ENCODE peak calls at places on chromosomes 7 and 10, in four cellular contexts. O, J, G and V are unnamed samples.

GRCh38 chr7:10940748-10941358 is 32.8 kb upstream of the PHF14 start:
- DNase-seq in O (peak), J (no peak), G (peak), V (no peak)

GRCh38 chr10:48517911-48518321 is 87.0 kb downstream of the ARHGAP22 start:
- DNase-seq in G (no peak), J (no peak), O (no peak), V (no peak)

GRCh38 chr7:94394058-94394398 is 667 bp upstream of the COL1A2 start:
- DNase-seq in G (no peak), O (peak), J (no peak), V (no peak)

GRCh38 chr10:7409045-7409731 is 1.6 kb downstream of the SFMBT2 start:
- DNase-seq in G (peak), O (peak), J (no peak), V (no peak)

GRCh38 chr10:14144491-14144890 is 186.2 kb downstream of the FRMD4A start:
- DNase-seq in O (no peak), J (no peak), G (no peak), V (no peak)

GRCh38 chr7:45986355-45987298 is 65.6 kb upstream of the IGFBP3 start:
- DNase-seq in G (no peak), J (no peak), O (no peak), V (no peak)

GRCh38 chr7:55212838-55213237 is 152.3 kb upstream of the LANCL2 start:
- DNase-seq in O (peak), G (no peak), J (no peak), V (no peak)

GRCh38 chr10:71985542-71986250 is 21.5 kb downstream of the CHST3 start:
- DNase-seq in J (no peak), O (no peak), G (no peak), V (no peak)

GRCh38 chr10:91632671-91633550 is at the start of gene PPP1R3C:
- DNase-seq in J (peak), G (no peak), O (peak), V (no peak)

GRCh38 chr10:78993523-78993922 is 75.2 kb upstream of the ZMIZ1 start:
- DNase-seq in G (no peak), J (no peak), O (no peak), V (no peak)

GRCh38 chr10:46525824-46526681 is 30.4 kb downstream of the GPRIN2 start:
- DNase-seq in G (no peak), O (no peak), J (no peak), V (peak)

GRCh38 chr10:91672021-91672608 is 39.2 kb upstream of the PPP1R3C start:
- DNase-seq in G (peak), J (no peak), O (peak), V (no peak)

GRCh38 chr10:96511044-96511945 is 2.4 kb downstream of the TLL2 start:
- DNase-seq in O (peak), J (peak), G (peak), V (peak)

GRCh38 chr7:28958235-28958945 is at the start of gene TRIL:
- DNase-seq in J (no peak), G (no peak), O (peak), V (no peak)

GRCh38 chr7:107036535-107036934 is 8.0 kb upstream of the PRKAR2B start:
- DNase-seq in O (no peak), J (no peak), G (no peak), V (no peak)

GRCh38 chr7:44379366-44380178 is 54.2 kb upstream of the CAMK2B start:
- DNase-seq in J (no peak), G (peak), O (peak), V (no peak)

GRCh38 chr10:24256619-24257018 is 47.7 kb downstream of the KIAA1217 start:
- DNase-seq in O (no peak), G (peak), J (no peak), V (no peak)

GRCh38 chr7:105502173-105502572 is 19.9 kb downstream of the PUS7 start:
- DNase-seq in O (no peak), J (no peak), G (no peak), V (no peak)

GRCh38 chr7:133551471-133551870 is 298.6 kb downstream of the EXOC4 start:
- DNase-seq in G (no peak), O (no peak), J (no peak), V (no peak)
- TF ChIP-seq ELF1 in G (no peak), O (no peak), J (no peak), V (no peak)

GRCh38 chr7:139355320-139355719 is 4.4 kb upstream of the LUC7L2 start:
- DNase-seq in O (no peak), G (no peak), J (no peak), V (no peak)
- TF ChIP-seq ELF1 in O (no peak), G (no peak), J (no peak), V (no peak)

GRCh38 chr7:40001649-40002048 is 51.6 kb downstream of the CDK13 start:
- DNase-seq in O (no peak), G (no peak), J (no peak), V (no peak)
- TF ChIP-seq ELF1 in O (no peak), G (no peak), J (no peak), V (no peak)

GRCh38 chr10:75418712-75419111 is 12.7 kb upstream of the LRMDA start:
- DNase-seq in J (no peak), G (no peak), O (no peak), V (no peak)

GRCh38 chr10:75418287-75418686 is 13.1 kb upstream of the LRMDA start:
- DNase-seq in G (no peak), J (no peak), O (no peak), V (no peak)

GRCh38 chr10:75414527-75414926 is 13.0 kb upstream of the ZNF503 start:
- DNase-seq in G (no peak), J (no peak), O (no peak), V (no peak)

GRCh38 chr10:75422913-75423312 is 8.5 kb upstream of the LRMDA start:
- DNase-seq in G (no peak), J (no peak), O (no peak), V (no peak)

DNA sequence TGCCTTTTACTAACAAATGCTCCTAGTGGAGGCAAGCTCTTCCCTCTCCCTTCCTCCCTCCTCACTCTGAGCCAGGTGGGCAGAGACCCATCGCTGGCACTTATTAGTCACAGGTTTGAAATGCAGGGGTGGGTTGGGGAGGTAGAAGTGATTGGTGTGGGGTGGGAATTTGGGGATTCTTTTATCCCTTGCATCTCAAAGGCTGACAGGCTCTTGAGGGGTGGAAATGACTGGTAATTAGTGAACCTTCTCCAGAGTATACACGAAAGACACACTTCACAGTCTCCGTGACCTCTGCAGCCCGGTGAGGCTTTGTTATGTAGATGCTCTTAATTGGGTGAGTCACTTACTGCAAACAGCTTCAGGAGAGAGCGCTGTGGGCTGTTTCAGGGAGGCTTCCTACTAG is 13.9 kb upstream of the LRMDA start:
- DNase-seq in J (no peak), G (no peak), O (no peak), V (no peak)
- TF ChIP-seq ELF1 in J (no peak), G (no peak), O (no peak), V (no peak)

GRCh38 chr7:123522061-123522460 is 12.3 kb downstream of the IQUB start:
- DNase-seq in G (no peak), J (no peak), O (no peak), V (no peak)
- TF ChIP-seq ELF1 in G (no peak), J (no peak), O (no peak), V (no peak)

GRCh38 chr7:129827467-129827990 is 125.2 kb downstream of the UBE2H start:
- DNase-seq in J (no peak), O (no peak), G (no peak), V (no peak)

GRCh38 chr7:129830949-129831348 is 121.8 kb downstream of the UBE2H start:
- DNase-seq in G (no peak), J (no peak), O (no peak), V (no peak)

GRCh38 chr7:129828078-129828762 is 124.5 kb downstream of the UBE2H start:
- DNase-seq in G (no peak), J (no peak), O (no peak), V (no peak)

GRCh38 chr7:129829677-129830631 is 122.8 kb downstream of the UBE2H start:
- DNase-seq in O (peak), G (peak), J (peak), V (peak)

DNA sequence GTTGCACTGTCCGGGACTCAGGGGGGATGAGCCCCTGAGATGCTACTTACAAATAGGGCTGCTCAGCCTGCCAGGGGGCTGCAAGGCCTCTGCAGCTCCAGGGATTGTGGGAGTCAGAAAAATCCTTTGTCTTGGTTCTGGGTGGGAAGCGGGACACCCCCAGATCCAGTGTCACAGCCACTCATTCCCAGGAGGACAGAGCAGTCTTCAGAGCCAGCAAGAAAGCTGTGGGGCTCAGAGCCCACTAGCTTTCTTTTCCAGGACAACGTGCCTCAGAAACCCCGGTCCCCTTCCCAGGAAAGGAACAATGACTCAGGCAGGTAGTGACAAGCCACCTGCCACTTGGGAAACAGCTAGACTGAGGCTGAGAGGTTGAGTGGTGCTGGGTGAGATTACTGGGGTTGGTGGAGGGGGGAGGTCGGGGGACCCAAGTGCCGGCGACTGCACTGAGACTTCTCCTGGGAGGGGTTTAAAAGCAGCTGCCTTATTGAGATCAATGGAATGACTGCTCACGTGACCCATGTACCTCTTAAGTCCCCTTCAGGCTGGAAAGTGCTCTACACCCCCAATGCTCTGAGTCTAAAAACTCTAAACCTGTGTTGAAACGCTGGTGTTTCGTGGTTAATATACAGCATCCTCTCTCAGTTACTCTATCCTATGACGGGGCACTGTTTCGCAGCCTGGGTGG is 123.6 kb downstream of the UBE2H start:
- DNase-seq in J (no peak), O (no peak), G (peak), V (no peak)
- TF ChIP-seq ELF1 in J (no peak), O (no peak), G (no peak), V (no peak)

DNA sequence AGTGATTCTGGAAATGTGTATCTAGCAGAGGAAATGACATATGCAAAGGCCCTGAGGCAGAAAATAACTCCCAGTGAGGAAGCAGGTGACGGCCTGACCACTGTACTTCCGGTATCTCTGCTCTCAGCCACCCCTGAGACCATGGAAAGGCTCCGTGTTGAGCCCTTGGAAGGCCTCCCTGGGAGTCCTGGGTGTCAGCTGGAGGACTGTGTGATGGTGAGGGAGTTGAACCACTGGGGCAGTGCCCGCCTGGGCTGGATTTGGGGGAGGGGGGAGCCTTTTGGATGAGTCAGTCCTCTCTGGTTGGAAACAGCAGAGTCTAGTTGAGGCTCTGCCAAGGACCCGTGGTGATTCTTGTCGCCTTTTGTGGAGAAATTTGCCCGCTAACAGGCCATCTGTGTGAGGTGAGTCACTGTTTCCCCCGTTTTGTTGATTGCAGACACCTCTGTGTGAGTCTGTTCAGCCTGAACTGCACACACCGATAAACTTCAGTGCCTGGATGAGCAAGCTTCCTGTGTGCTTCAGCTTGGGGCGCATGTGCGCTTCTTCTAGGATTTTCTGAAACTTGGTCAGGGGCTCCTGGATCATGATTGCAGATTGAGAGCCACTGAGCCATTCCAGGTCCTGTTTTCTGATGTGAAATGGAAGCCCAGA is 98.6 kb downstream of the GRK5 start:
- DNase-seq in G (peak), O (no peak), J (no peak), V (peak)
- TF ChIP-seq ELF1 in G (peak), O (peak), J (no peak), V (no peak)